ENCODE peak calls at places on chromosomes 12 and 14, in six cellular contexts. One of them, this sample, is unnamed.
A peak's percentile ranks its signal among the peaks of the same experiment; 100 is the strongest.

GRCh38 chr14:55851301-55851700 is 266.9 kb upstream of the PELI2 start:
- DNase-seq in SW 1271: no peak
- DNase-seq in HuH-7.5: no peak
- DNase-seq in T47D: no peak
- DNase-seq in stimulated activated CD4-positive, alpha-beta T cell treated with anti-CD3 and anti-CD28 coated beads, Interleukin-2, amount 100 ng/mL, for 48 hours: no peak
- DNase-seq in mucosa of gallbladder: no peak
- DNase-seq in this sample: no peak

GRCh38 chr14:39322807-39323206 is 89.1 kb downstream of the MIA2 start:
- DNase-seq in T47D: no peak
- DNase-seq in SW 1271: no peak
- DNase-seq in mucosa of gallbladder: no peak
- DNase-seq in HuH-7.5: no peak
- DNase-seq in stimulated activated CD4-positive, alpha-beta T cell treated with anti-CD3 and anti-CD28 coated beads, Interleukin-2, amount 100 ng/mL, for 48 hours: no peak
- DNase-seq in this sample: no peak

GRCh38 chr14:32560213-32560857 is 231.2 kb downstream of the AKAP6 start:
- DNase-seq in SW 1271: peak; percentile 56
- DNase-seq in HuH-7.5: peak; percentile 9
- DNase-seq in stimulated activated CD4-positive, alpha-beta T cell treated with anti-CD3 and anti-CD28 coated beads, Interleukin-2, amount 100 ng/mL, for 48 hours: peak; percentile 2
- DNase-seq in mucosa of gallbladder: peak; percentile 62
- DNase-seq in T47D: peak; percentile 88
- DNase-seq in this sample: peak; percentile 31

GRCh38 chr12:52050771-52051541 is at the start of gene NR4A1:
- DNase-seq in mucosa of gallbladder: peak; percentile 98
- DNase-seq in HuH-7.5: peak; percentile 96
- DNase-seq in stimulated activated CD4-positive, alpha-beta T cell treated with anti-CD3 and anti-CD28 coated beads, Interleukin-2, amount 100 ng/mL, for 48 hours: peak; percentile 98
- DNase-seq in SW 1271: peak; percentile 81
- DNase-seq in T47D: peak; percentile 98
- DNase-seq in this sample: peak; percentile 99

GRCh38 chr12:82567688-82568087 is 119.0 kb upstream of the TMTC2 start:
- DNase-seq in mucosa of gallbladder: no peak
- DNase-seq in stimulated activated CD4-positive, alpha-beta T cell treated with anti-CD3 and anti-CD28 coated beads, Interleukin-2, amount 100 ng/mL, for 48 hours: no peak
- DNase-seq in T47D: no peak
- DNase-seq in HuH-7.5: no peak
- DNase-seq in SW 1271: no peak
- DNase-seq in this sample: no peak

GRCh38 chr14:104115691-104116543 is 22.5 kb upstream of the KIF26A start:
- DNase-seq in mucosa of gallbladder: no peak
- DNase-seq in HuH-7.5: no peak
- DNase-seq in stimulated activated CD4-positive, alpha-beta T cell treated with anti-CD3 and anti-CD28 coated beads, Interleukin-2, amount 100 ng/mL, for 48 hours: no peak
- DNase-seq in T47D: peak; percentile 71
- DNase-seq in SW 1271: no peak
- DNase-seq in this sample: peak; percentile 59

GRCh38 chr12:27969011-27969900 is 3.3 kb downstream of the PTHLH start:
- DNase-seq in HuH-7.5: peak; percentile 67
- DNase-seq in SW 1271: peak; percentile 22
- DNase-seq in T47D: peak; percentile 19
- DNase-seq in mucosa of gallbladder: no peak
- DNase-seq in stimulated activated CD4-positive, alpha-beta T cell treated with anti-CD3 and anti-CD28 coated beads, Interleukin-2, amount 100 ng/mL, for 48 hours: no peak
- DNase-seq in this sample: no peak

GRCh38 chr12:47488888-47489287 is 216.9 kb downstream of the RPAP3 start:
- DNase-seq in mucosa of gallbladder: no peak
- DNase-seq in HuH-7.5: no peak
- DNase-seq in SW 1271: no peak
- DNase-seq in T47D: no peak
- DNase-seq in stimulated activated CD4-positive, alpha-beta T cell treated with anti-CD3 and anti-CD28 coated beads, Interleukin-2, amount 100 ng/mL, for 48 hours: no peak
- DNase-seq in this sample: no peak

GRCh38 chr14:98647754-98648153 is 624.2 kb downstream of the BCL11B start:
- DNase-seq in mucosa of gallbladder: no peak
- DNase-seq in T47D: no peak
- DNase-seq in stimulated activated CD4-positive, alpha-beta T cell treated with anti-CD3 and anti-CD28 coated beads, Interleukin-2, amount 100 ng/mL, for 48 hours: no peak
- DNase-seq in SW 1271: no peak
- DNase-seq in HuH-7.5: no peak
- DNase-seq in this sample: no peak

GRCh38 chr14:31360919-31361662 is 59.3 kb downstream of the HEATR5A start:
- DNase-seq in mucosa of gallbladder: no peak
- DNase-seq in HuH-7.5: no peak
- DNase-seq in T47D: no peak
- DNase-seq in stimulated activated CD4-positive, alpha-beta T cell treated with anti-CD3 and anti-CD28 coated beads, Interleukin-2, amount 100 ng/mL, for 48 hours: no peak
- DNase-seq in SW 1271: peak; percentile 56
- DNase-seq in this sample: no peak

GRCh38 chr12:54588110-54588831 is at the start of gene PPP1R1A:
- DNase-seq in stimulated activated CD4-positive, alpha-beta T cell treated with anti-CD3 and anti-CD28 coated beads, Interleukin-2, amount 100 ng/mL, for 48 hours: no peak
- DNase-seq in HuH-7.5: peak; percentile 54
- DNase-seq in SW 1271: no peak
- DNase-seq in mucosa of gallbladder: no peak
- DNase-seq in T47D: no peak
- DNase-seq in this sample: peak; percentile 51

GRCh38 chr14:94633116-94633515 is 20.9 kb downstream of the SERPINA3 start:
- DNase-seq in mucosa of gallbladder: peak; percentile 36
- DNase-seq in T47D: no peak
- DNase-seq in SW 1271: no peak
- DNase-seq in stimulated activated CD4-positive, alpha-beta T cell treated with anti-CD3 and anti-CD28 coated beads, Interleukin-2, amount 100 ng/mL, for 48 hours: no peak
- DNase-seq in HuH-7.5: no peak
- DNase-seq in this sample: no peak

GRCh38 chr12:27123642-27124041 is 41.3 kb upstream of the C12orf71 start:
- DNase-seq in mucosa of gallbladder: no peak
- DNase-seq in stimulated activated CD4-positive, alpha-beta T cell treated with anti-CD3 and anti-CD28 coated beads, Interleukin-2, amount 100 ng/mL, for 48 hours: no peak
- DNase-seq in T47D: peak; percentile 33
- DNase-seq in SW 1271: peak; percentile 40
- DNase-seq in HuH-7.5: no peak
- DNase-seq in this sample: no peak

GRCh38 chr12:68446896-68447806 is 115.0 kb upstream of the MDM1 start:
- DNase-seq in T47D: no peak
- DNase-seq in stimulated activated CD4-positive, alpha-beta T cell treated with anti-CD3 and anti-CD28 coated beads, Interleukin-2, amount 100 ng/mL, for 48 hours: no peak
- DNase-seq in mucosa of gallbladder: no peak
- DNase-seq in SW 1271: no peak
- DNase-seq in HuH-7.5: no peak
- DNase-seq in this sample: no peak

This sample was measured in stomach.